ENCODE peak calls at places on chromosomes 7 and 10, in ten cellular contexts. O is NCI-H460; X is left colon; V is CD8-positive, alpha-beta T cell; W is A673; M is prostate gland; N is NCI-H2029; L is breast epithelium; G is T-cell; K is CD4-positive, alpha-beta T cell. Y is an unnamed sample.

GRCh38 chr7:1369856-1370657 is 89.2 kb downstream of the MICALL2 start:
- DNase-seq in W (no peak), K (no peak), M (no peak), O (no peak), X (no peak), L (no peak), V (no peak), G (no peak), N (no peak), Y (no peak)

GRCh38 chr10:30591249-30591670 is 38.3 kb downstream of the LYZL2 start:
- DNase-seq in X (no peak), V (peak), L (no peak), G (peak), M (peak), W (peak), N (peak), O (peak), K (no peak), Y (peak)

GRCh38 chr10:121089434-121089833 is 238.3 kb downstream of the WDR11 start:
- DNase-seq in M (no peak), X (no peak), G (no peak), W (no peak), L (no peak), K (no peak), N (no peak), O (no peak), V (no peak), Y (no peak)

GRCh38 chr10:34776090-34776690 is 38.9 kb downstream of the PARD3 start:
- DNase-seq in G (no peak), L (no peak), K (no peak), M (no peak), W (peak), V (no peak), X (no peak), O (no peak), N (no peak), Y (no peak)

GRCh38 chr10:125880719-125881118 is 373 bp downstream of the DHX32 start:
- DNase-seq in G (no peak), N (no peak), W (no peak), X (no peak), V (no peak), M (no peak), L (no peak), O (no peak), K (no peak), Y (no peak)

GRCh38 chr10:70272925-70273316 is 10.9 kb downstream of the NPFFR1 start:
- DNase-seq in L (no peak), X (no peak), O (no peak), W (peak), M (no peak), N (peak), K (no peak), G (no peak), V (no peak), Y (peak)

GRCh38 chr7:74479066-74479781 is 25.5 kb downstream of the GTF2IRD1 start:
- DNase-seq in N (peak), G (no peak), O (peak), K (no peak), W (no peak), M (no peak), V (no peak), X (peak), L (no peak), Y (no peak)

GRCh38 chr7:954330-955238 is at the start of gene ADAP1:
- DNase-seq in O (peak), L (no peak), G (peak), K (peak), V (peak), N (no peak), W (peak), X (peak), M (no peak), Y (no peak)

GRCh38 chr10:79379512-79380124 is 32.3 kb downstream of the PPIF start:
- DNase-seq in K (peak), V (no peak), G (no peak), L (peak), N (no peak), M (no peak), X (peak), W (no peak), O (no peak), Y (no peak)

GRCh38 chr10:90751107-90751997 is 106.5 kb downstream of the HTR7 start:
- DNase-seq in K (peak), M (peak), V (no peak), O (peak), L (peak), X (peak), G (peak), W (peak), N (peak), Y (peak)

GRCh38 chr7:25940086-25940906 is 211.7 kb upstream of the NFE2L3 start:
- DNase-seq in W (peak), K (no peak), O (no peak), G (no peak), N (no peak), L (no peak), M (no peak), X (no peak), V (no peak), Y (no peak)

GRCh38 chr10:43398939-43399871 is 9.8 kb downstream of the HNRNPF start:
- DNase-seq in X (no peak), V (no peak), G (no peak), O (no peak), L (no peak), N (no peak), K (no peak), W (no peak), M (no peak), Y (no peak)

GRCh38 chr7:7696458-7697119 is 21.8 kb downstream of the RPA3 start:
- DNase-seq in N (no peak), L (no peak), O (no peak), W (no peak), V (no peak), M (peak), K (no peak), X (no peak), G (no peak), Y (no peak)

Y was measured in GM12864.